ENCODE peak calls at places on chromosomes 16 and 17, in ten cellular contexts. One of them, this sample, is unnamed.

GRCh38 chr17:50558581-50558954 is 1.9 kb upstream of the CACNA1G start:
- DNase-seq in testis: no peak
- DNase-seq in naive thymus-derived CD4-positive, alpha-beta T cell: no peak
- DNase-seq in tibial artery: no peak
- DNase-seq in GM23248: no peak
- DNase-seq in right atrium auricular region: no peak
- DNase-seq in ovary: no peak
- DNase-seq in K562: no peak
- DNase-seq in fibroblast of lung: no peak
- DNase-seq in stomach: no peak
- DNase-seq in this sample: no peak

GRCh38 chr16:18855196-18855595 is 53.8 kb upstream of the ARL6IP1 start:
- DNase-seq in tibial artery: no peak
- DNase-seq in naive thymus-derived CD4-positive, alpha-beta T cell: no peak
- DNase-seq in K562: no peak
- DNase-seq in ovary: no peak
- DNase-seq in GM23248: no peak
- DNase-seq in testis: no peak
- DNase-seq in fibroblast of lung: no peak
- DNase-seq in right atrium auricular region: no peak
- DNase-seq in stomach: no peak
- DNase-seq in this sample: no peak

GRCh38 chr16:87507351-87508069 is 14.7 kb upstream of the ZCCHC14 start:
- DNase-seq in tibial artery: no peak
- DNase-seq in K562: no peak
- DNase-seq in GM23248: peak; percentile 60
- DNase-seq in right atrium auricular region: no peak
- DNase-seq in stomach: no peak
- DNase-seq in naive thymus-derived CD4-positive, alpha-beta T cell: no peak
- DNase-seq in fibroblast of lung: no peak
- DNase-seq in testis: no peak
- DNase-seq in ovary: no peak
- DNase-seq in this sample: no peak

GRCh38 chr17:45322168-45322567 is 5.3 kb upstream of the MAP3K14 start:
- DNase-seq in right atrium auricular region: no peak
- DNase-seq in ovary: no peak
- DNase-seq in stomach: no peak
- DNase-seq in tibial artery: no peak
- DNase-seq in K562: peak; percentile 50
- DNase-seq in testis: no peak
- DNase-seq in GM23248: no peak
- DNase-seq in fibroblast of lung: no peak
- DNase-seq in naive thymus-derived CD4-positive, alpha-beta T cell: no peak
- DNase-seq in this sample: no peak

GRCh38 chr17:57440522-57441269 is 184.4 kb downstream of the MSI2 start:
- DNase-seq in stomach: peak; percentile 60
- DNase-seq in testis: peak; percentile 83
- DNase-seq in right atrium auricular region: peak; percentile 89
- DNase-seq in K562: peak; percentile 77
- DNase-seq in fibroblast of lung: peak; percentile 98
- DNase-seq in ovary: peak; percentile 89
- DNase-seq in GM23248: peak; percentile 78
- DNase-seq in naive thymus-derived CD4-positive, alpha-beta T cell: peak; percentile 26
- DNase-seq in tibial artery: peak; percentile 75
- DNase-seq in this sample: peak; percentile 84

GRCh38 chr16:2710711-2711231 is 9.3 kb downstream of the PRSS27 start:
- DNase-seq in tibial artery: no peak
- DNase-seq in stomach: no peak
- DNase-seq in naive thymus-derived CD4-positive, alpha-beta T cell: no peak
- DNase-seq in GM23248: no peak
- DNase-seq in K562: no peak
- DNase-seq in right atrium auricular region: no peak
- DNase-seq in ovary: no peak
- DNase-seq in testis: no peak
- DNase-seq in fibroblast of lung: no peak
- DNase-seq in this sample: no peak

GRCh38 chr16:14132696-14133048 is 61.6 kb downstream of the MRTFB start:
- DNase-seq in GM23248: peak; percentile 54
- DNase-seq in fibroblast of lung: peak; percentile 23
- DNase-seq in stomach: no peak
- DNase-seq in naive thymus-derived CD4-positive, alpha-beta T cell: no peak
- DNase-seq in right atrium auricular region: no peak
- DNase-seq in testis: no peak
- DNase-seq in K562: no peak
- DNase-seq in tibial artery: no peak
- DNase-seq in ovary: no peak
- DNase-seq in this sample: no peak

GRCh38 chr16:87792205-87792565 is 26.4 kb upstream of the KLHDC4 start:
- DNase-seq in stomach: no peak
- DNase-seq in GM23248: no peak
- DNase-seq in right atrium auricular region: no peak
- DNase-seq in testis: no peak
- DNase-seq in fibroblast of lung: no peak
- DNase-seq in tibial artery: no peak
- DNase-seq in ovary: no peak
- DNase-seq in K562: no peak
- DNase-seq in naive thymus-derived CD4-positive, alpha-beta T cell: no peak
- DNase-seq in this sample: no peak

GRCh38 chr17:1094591-1094990 is 85.2 kb downstream of the ABR start:
- DNase-seq in testis: no peak
- DNase-seq in ovary: no peak
- DNase-seq in naive thymus-derived CD4-positive, alpha-beta T cell: no peak
- DNase-seq in tibial artery: no peak
- DNase-seq in stomach: no peak
- DNase-seq in GM23248: no peak
- DNase-seq in K562: no peak
- DNase-seq in right atrium auricular region: no peak
- DNase-seq in fibroblast of lung: no peak
- DNase-seq in this sample: no peak

GRCh38 chr17:1099242-1099641 is 80.5 kb downstream of the ABR start:
- DNase-seq in K562: no peak
- DNase-seq in ovary: no peak
- DNase-seq in right atrium auricular region: no peak
- DNase-seq in stomach: no peak
- DNase-seq in naive thymus-derived CD4-positive, alpha-beta T cell: no peak
- DNase-seq in tibial artery: no peak
- DNase-seq in testis: no peak
- DNase-seq in GM23248: no peak
- DNase-seq in fibroblast of lung: no peak
- DNase-seq in this sample: no peak

GRCh38 chr17:1091885-1092284 is 87.9 kb downstream of the ABR start:
- DNase-seq in stomach: peak; percentile 63
- DNase-seq in right atrium auricular region: no peak
- DNase-seq in naive thymus-derived CD4-positive, alpha-beta T cell: no peak
- DNase-seq in testis: no peak
- DNase-seq in fibroblast of lung: no peak
- DNase-seq in ovary: no peak
- DNase-seq in K562: no peak
- DNase-seq in GM23248: no peak
- DNase-seq in tibial artery: no peak
- DNase-seq in this sample: no peak

GRCh38 chr17:1095093-1095852 is 84.5 kb downstream of the ABR start:
- DNase-seq in naive thymus-derived CD4-positive, alpha-beta T cell: no peak
- DNase-seq in right atrium auricular region: no peak
- DNase-seq in K562: no peak
- DNase-seq in GM23248: no peak
- DNase-seq in fibroblast of lung: no peak
- DNase-seq in stomach: peak; percentile 55
- DNase-seq in testis: no peak
- DNase-seq in ovary: no peak
- DNase-seq in tibial artery: no peak
- DNase-seq in this sample: no peak

DNA sequence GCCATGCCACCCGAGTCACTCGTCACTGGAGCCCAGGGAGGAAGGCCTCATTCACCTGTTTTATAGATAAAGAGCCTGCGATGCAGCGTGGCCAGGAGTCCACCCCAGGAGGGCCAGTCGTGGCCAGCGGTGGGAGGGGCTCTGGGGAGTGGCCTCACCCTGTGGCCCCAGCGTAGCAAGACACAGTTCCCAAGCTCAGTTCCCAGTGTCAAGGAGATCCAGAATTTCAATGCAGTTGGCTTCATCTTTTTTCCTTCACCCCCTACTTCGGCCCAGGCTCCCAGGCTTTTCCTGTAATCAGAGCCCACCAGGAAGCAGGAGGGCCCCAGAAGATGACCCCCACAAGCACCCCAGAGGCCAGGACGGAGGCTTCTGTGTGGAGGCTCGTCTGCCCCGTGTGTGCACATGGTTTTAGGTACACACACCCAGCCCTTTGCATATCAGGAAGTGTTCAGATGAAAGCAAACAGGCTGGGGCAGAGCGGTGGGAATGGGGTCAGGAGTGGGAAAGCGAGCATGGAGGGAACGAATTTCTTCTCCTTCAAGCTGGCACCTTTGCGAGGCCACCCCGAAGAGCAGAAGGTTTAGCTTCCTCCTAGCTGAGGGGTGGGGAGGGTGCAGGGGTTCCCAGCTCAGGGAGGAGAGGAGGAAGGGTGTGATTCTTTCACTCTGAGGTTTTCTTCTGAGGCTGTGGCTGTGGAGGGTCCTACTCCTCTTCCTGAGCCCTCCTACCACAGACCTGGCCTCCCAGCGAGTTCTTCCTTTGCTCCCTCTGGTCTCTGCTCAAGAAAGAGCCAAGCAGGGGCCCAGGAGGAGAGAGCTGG is 83.7 kb downstream of the ABR start:
- DNase-seq in K562: no peak
- DNase-seq in testis: no peak
- DNase-seq in GM23248: no peak
- DNase-seq in tibial artery: no peak
- DNase-seq in right atrium auricular region: no peak
- DNase-seq in ovary: no peak
- DNase-seq in fibroblast of lung: no peak
- DNase-seq in stomach: peak; percentile 67
- DNase-seq in naive thymus-derived CD4-positive, alpha-beta T cell: no peak
- DNase-seq in this sample: no peak
- H3K27ac ChIP-seq in K562: no peak overlapping the region
- H3K27ac ChIP-seq in testis: no peak overlapping the region
- H3K27ac ChIP-seq in GM23248: no peak overlapping the region
- H3K27ac ChIP-seq in tibial artery: no peak overlapping the region
- H3K27ac ChIP-seq in right atrium auricular region: peak overlapping the region; percentile 71
- H3K27ac ChIP-seq in ovary: no peak overlapping the region
- H3K27ac ChIP-seq in fibroblast of lung: no peak overlapping the region
- H3K27ac ChIP-seq in stomach: peak overlapping the region; percentile 73
- H3K27ac ChIP-seq in naive thymus-derived CD4-positive, alpha-beta T cell: peak overlapping the region; percentile 33
- H3K27ac ChIP-seq in this sample: no peak overlapping the region

GRCh38 chr17:80927791-80928216 is 63.8 kb upstream of the CHMP6 start:
- DNase-seq in right atrium auricular region: no peak
- DNase-seq in testis: no peak
- DNase-seq in fibroblast of lung: peak; percentile 54
- DNase-seq in ovary: no peak
- DNase-seq in stomach: no peak
- DNase-seq in GM23248: no peak
- DNase-seq in tibial artery: peak; percentile 48
- DNase-seq in K562: no peak
- DNase-seq in naive thymus-derived CD4-positive, alpha-beta T cell: no peak
- DNase-seq in this sample: no peak
- H3K27ac ChIP-seq in right atrium auricular region: no peak overlapping the region
- H3K27ac ChIP-seq in testis: no peak overlapping the region
- H3K27ac ChIP-seq in fibroblast of lung: no peak overlapping the region
- H3K27ac ChIP-seq in ovary: no peak overlapping the region
- H3K27ac ChIP-seq in stomach: no peak overlapping the region
- H3K27ac ChIP-seq in GM23248: no peak overlapping the region
- H3K27ac ChIP-seq in tibial artery: no peak overlapping the region
- H3K27ac ChIP-seq in K562: no peak overlapping the region
- H3K27ac ChIP-seq in naive thymus-derived CD4-positive, alpha-beta T cell: no peak overlapping the region
- H3K27ac ChIP-seq in this sample: no peak overlapping the region

GRCh38 chr17:42342242-42343008 is 45.8 kb downstream of the STAT3 start:
- DNase-seq in right atrium auricular region: no peak
- DNase-seq in K562: no peak
- DNase-seq in ovary: no peak
- DNase-seq in tibial artery: no peak
- DNase-seq in fibroblast of lung: peak; percentile 76
- DNase-seq in naive thymus-derived CD4-positive, alpha-beta T cell: no peak
- DNase-seq in GM23248: peak; percentile 50
- DNase-seq in testis: no peak
- DNase-seq in stomach: no peak
- DNase-seq in this sample: no peak
- H3K27ac ChIP-seq in right atrium auricular region: peak overlapping the region; percentile 31
- H3K27ac ChIP-seq in K562: no peak overlapping the region
- H3K27ac ChIP-seq in ovary: no peak overlapping the region
- H3K27ac ChIP-seq in tibial artery: no peak overlapping the region
- H3K27ac ChIP-seq in fibroblast of lung: no peak overlapping the region
- H3K27ac ChIP-seq in naive thymus-derived CD4-positive, alpha-beta T cell: peak overlapping the region; percentile 5
- H3K27ac ChIP-seq in GM23248: peak overlapping the region; percentile 16
- H3K27ac ChIP-seq in testis: no peak overlapping the region
- H3K27ac ChIP-seq in stomach: peak overlapping the region; percentile 4
- H3K27ac ChIP-seq in this sample: no peak overlapping the region

GRCh38 chr16:70551788-70552187 is 28.2 kb downstream of the SF3B3 start:
- DNase-seq in testis: no peak
- DNase-seq in tibial artery: no peak
- DNase-seq in stomach: no peak
- DNase-seq in right atrium auricular region: no peak
- DNase-seq in naive thymus-derived CD4-positive, alpha-beta T cell: no peak
- DNase-seq in ovary: no peak
- DNase-seq in K562: no peak
- DNase-seq in GM23248: no peak
- DNase-seq in fibroblast of lung: no peak
- DNase-seq in this sample: no peak

GRCh38 chr16:70553175-70553574 is 29.6 kb downstream of the SF3B3 start:
- DNase-seq in right atrium auricular region: no peak
- DNase-seq in fibroblast of lung: peak; percentile 79
- DNase-seq in stomach: no peak
- DNase-seq in naive thymus-derived CD4-positive, alpha-beta T cell: no peak
- DNase-seq in GM23248: peak; percentile 75
- DNase-seq in ovary: no peak
- DNase-seq in tibial artery: no peak
- DNase-seq in testis: no peak
- DNase-seq in K562: no peak
- DNase-seq in this sample: no peak

GRCh38 chr16:70553645-70554044 is 30.0 kb downstream of the SF3B3 start:
- DNase-seq in fibroblast of lung: peak; percentile 78
- DNase-seq in tibial artery: no peak
- DNase-seq in ovary: no peak
- DNase-seq in K562: no peak
- DNase-seq in stomach: no peak
- DNase-seq in naive thymus-derived CD4-positive, alpha-beta T cell: no peak
- DNase-seq in GM23248: peak; percentile 87
- DNase-seq in testis: no peak
- DNase-seq in right atrium auricular region: no peak
- DNase-seq in this sample: no peak

GRCh38 chr16:70552675-70553074 is 29.1 kb downstream of the SF3B3 start:
- DNase-seq in GM23248: no peak
- DNase-seq in tibial artery: no peak
- DNase-seq in fibroblast of lung: no peak
- DNase-seq in naive thymus-derived CD4-positive, alpha-beta T cell: no peak
- DNase-seq in testis: no peak
- DNase-seq in stomach: no peak
- DNase-seq in ovary: no peak
- DNase-seq in right atrium auricular region: no peak
- DNase-seq in K562: no peak
- DNase-seq in this sample: no peak

DNA sequence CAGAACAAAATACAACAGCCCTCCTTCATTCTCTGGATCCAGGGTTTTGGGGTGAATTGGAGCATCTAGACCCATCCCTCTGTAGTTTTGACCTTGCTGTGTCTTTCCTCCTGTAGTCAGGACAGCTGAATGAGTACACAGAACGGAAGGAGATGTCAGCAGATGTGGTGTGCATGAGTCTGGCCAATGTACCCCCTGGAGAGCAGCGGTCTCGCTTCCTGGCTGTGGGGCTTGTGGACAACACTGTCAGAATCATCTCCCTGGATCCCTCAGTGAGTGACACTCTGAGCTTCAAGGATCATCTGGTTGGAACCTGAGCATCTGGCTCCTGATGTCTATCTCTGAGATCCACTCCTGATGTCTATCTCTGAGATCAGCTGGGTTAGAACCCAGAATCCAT is 32.4 kb downstream of the SF3B3 start:
- DNase-seq in stomach: no peak
- DNase-seq in K562: no peak
- DNase-seq in ovary: no peak
- DNase-seq in testis: no peak
- DNase-seq in right atrium auricular region: no peak
- DNase-seq in GM23248: no peak
- DNase-seq in fibroblast of lung: no peak
- DNase-seq in tibial artery: no peak
- DNase-seq in naive thymus-derived CD4-positive, alpha-beta T cell: no peak
- DNase-seq in this sample: no peak
- H3K27ac ChIP-seq in stomach: no peak overlapping the region
- H3K27ac ChIP-seq in K562: no peak overlapping the region
- H3K27ac ChIP-seq in ovary: no peak overlapping the region
- H3K27ac ChIP-seq in testis: no peak overlapping the region
- H3K27ac ChIP-seq in right atrium auricular region: no peak overlapping the region
- H3K27ac ChIP-seq in GM23248: no peak overlapping the region
- H3K27ac ChIP-seq in fibroblast of lung: no peak overlapping the region
- H3K27ac ChIP-seq in tibial artery: no peak overlapping the region
- H3K27ac ChIP-seq in naive thymus-derived CD4-positive, alpha-beta T cell: no peak overlapping the region
- H3K27ac ChIP-seq in this sample: no peak overlapping the region

This sample was measured in Karpas-422.